ENCODE peak calls at places on chromosomes 11 and 22, in nine cellular contexts. W, Y, P, X, A, M, Z, J and D are unnamed samples.
A peak's percentile ranks its signal among the peaks of the same experiment; 100 is the strongest.

GRCh38 chr22:40326905-40327735 is 19.2 kb upstream of the ADSL start:
- DNase-seq in W (no peak), Y (no peak), P (no peak), X (no peak), A (peak; percentile 78), M (no peak), Z (peak; percentile 27), J (no peak), D (no peak)

GRCh38 chr11:46251954-46252353 is 25.5 kb upstream of the CREB3L1 start:
- DNase-seq in W (no peak), Y (no peak), P (no peak), X (no peak), A (no peak), M (no peak), Z (no peak), J (no peak), D (no peak)

GRCh38 chr22:31020334-31020733 is 51.3 kb downstream of the TUG1 start:
- DNase-seq in W (no peak), Y (no peak), P (no peak), X (no peak), A (peak; percentile 29), M (no peak), Z (no peak), J (no peak), D (no peak)

GRCh38 chr11:119218141-119218878 is 12.2 kb downstream of the CBL start:
- DNase-seq in W (no peak), Y (no peak), P (no peak), X (no peak), A (no peak), M (no peak), Z (no peak), J (no peak), D (no peak)

GRCh38 chr11:118930152-118930712 is 4.5 kb upstream of the BCL9L start:
- DNase-seq in W (no peak), Y (peak; percentile 85), P (peak; percentile 50), X (peak; percentile 94), A (peak; percentile 99), M (peak; percentile 88), Z (peak; percentile 91), J (peak; percentile 80), D (no peak)

GRCh38 chr22:32583921-32584335 is 109.3 kb downstream of the FBXO7 start:
- DNase-seq in W (no peak), Y (no peak), P (no peak), X (no peak), A (no peak), M (no peak), Z (no peak), J (no peak), D (no peak)

GRCh38 chr11:63918576-63919171 is 1.7 kb upstream of the RCOR2 start:
- DNase-seq in W (no peak), Y (no peak), P (no peak), X (no peak), A (peak; percentile 92), M (no peak), Z (no peak), J (no peak), D (no peak)

GRCh38 chr22:18065256-18065655 is 12.5 kb upstream of the PEX26 start:
- DNase-seq in W (no peak), Y (no peak), P (no peak), X (no peak), A (peak; percentile 30), M (no peak), Z (no peak), J (no peak), D (no peak)

GRCh38 chr11:19466314-19466713 is 225.6 kb upstream of the E2F8 start:
- DNase-seq in W (no peak), Y (no peak), P (no peak), X (no peak), A (no peak), M (no peak), Z (no peak), J (no peak), D (no peak)

GRCh38 chr11:12857572-12857971 is 151.5 kb upstream of the RASSF10 start:
- DNase-seq in W (no peak), Y (no peak), P (no peak), X (no peak), A (peak; percentile 68), M (no peak), Z (no peak), J (no peak), D (no peak)
- H3K27ac ChIP-seq in W (no peak overlapping the region), Y (no peak overlapping the region), P (no peak overlapping the region), X (no peak overlapping the region), A (no peak overlapping the region), M (no peak overlapping the region), Z (no peak overlapping the region), J (no peak overlapping the region), D (no peak overlapping the region)

GRCh38 chr22:45225732-45226560 is 14.7 kb downstream of the KIAA0930 start:
- DNase-seq in W (no peak), Y (no peak), P (no peak), X (peak; percentile 57), A (no peak), M (no peak), Z (no peak), J (peak; percentile 73), D (no peak)

GRCh38 chr22:45228401-45228754 is 12.3 kb downstream of the KIAA0930 start:
- DNase-seq in W (no peak), Y (no peak), P (no peak), X (no peak), A (no peak), M (no peak), Z (no peak), J (no peak), D (no peak)

GRCh38 chr22:45224988-45225731 is 15.5 kb downstream of the KIAA0930 start:
- DNase-seq in W (no peak), Y (no peak), P (peak; percentile 78), X (no peak), A (no peak), M (no peak), Z (no peak), J (peak; percentile 96), D (no peak)

GRCh38 chr22:45227645-45228400 is 12.9 kb downstream of the KIAA0930 start:
- DNase-seq in W (no peak), Y (no peak), P (peak; percentile 38), X (no peak), A (no peak), M (peak; percentile 71), Z (no peak), J (peak; percentile 67), D (no peak)

DNA sequence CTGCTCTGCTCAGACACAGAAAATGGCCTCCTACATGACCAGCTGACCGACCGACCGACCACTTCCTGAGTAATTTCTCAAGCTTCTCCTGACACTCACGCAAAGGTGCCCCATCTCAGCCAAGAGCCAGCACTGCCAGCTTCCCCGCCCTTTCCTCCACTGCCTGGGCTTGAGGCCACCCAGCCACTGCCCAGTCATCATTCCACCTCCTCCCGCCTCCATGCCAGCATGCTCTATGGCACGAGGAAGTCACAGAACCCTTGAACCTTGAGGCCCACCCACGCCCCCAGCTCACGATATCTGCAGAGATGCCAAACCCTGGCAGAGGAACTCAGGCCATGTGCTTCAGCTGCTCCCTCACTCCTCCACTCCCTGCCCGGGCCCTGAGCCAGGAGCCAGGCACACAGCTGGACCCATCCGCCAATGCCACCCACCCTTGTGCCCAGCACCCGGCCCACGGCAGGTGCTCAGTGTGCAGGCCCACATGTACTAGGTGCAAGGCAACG is 14.0 kb downstream of the KIAA0930 start:
- DNase-seq in W (no peak), Y (no peak), P (no peak), X (peak; percentile 48), A (no peak), M (no peak), Z (no peak), J (peak; percentile 67), D (no peak)
- H3K27ac ChIP-seq in W (peak overlapping the region; percentile 52), Y (peak overlapping the region; percentile 63), P (peak overlapping the region; percentile 98), X (peak overlapping the region; percentile 89), A (no peak overlapping the region), M (no peak overlapping the region), Z (no peak overlapping the region), J (peak overlapping the region; percentile 100), D (peak overlapping the region; percentile 53)

GRCh38 chr11:22690891-22691290 is 24.5 kb downstream of the GAS2 start:
- DNase-seq in W (no peak), Y (no peak), P (no peak), X (no peak), A (no peak), M (no peak), Z (peak; percentile 54), J (no peak), D (no peak)
- H3K27ac ChIP-seq in W (no peak overlapping the region), Y (no peak overlapping the region), P (no peak overlapping the region), X (no peak overlapping the region), A (no peak overlapping the region), M (no peak overlapping the region), Z (no peak overlapping the region), J (no peak overlapping the region), D (no peak overlapping the region)

GRCh38 chr11:78080084-78080817 is 589 bp upstream of the NDUFC2 start:
- DNase-seq in W (no peak), Y (no peak), P (no peak), X (no peak), A (no peak), M (no peak), Z (no peak), J (no peak), D (no peak)
- H3K27ac ChIP-seq in W (peak overlapping the region; percentile 83), Y (peak overlapping the region; percentile 88), P (peak overlapping the region; percentile 90), X (peak overlapping the region; percentile 92), A (no peak overlapping the region), M (peak overlapping the region; percentile 61), Z (peak overlapping the region; percentile 69), J (peak overlapping the region; percentile 80), D (peak overlapping the region; percentile 87)